ENCODE peak calls at places on chromosomes 13 and 19, in nine cellular contexts. B is GM10248; Q is NCI-H1417; L is NCI-H1092; U is GM04504; I is activated CD8-positive, alpha-beta T cell treated with anti-CD3 and anti-CD28 coated beads for 36 hours; O is activated CD4-positive, alpha-beta T cell treated with anti-CD3 and anti-CD28 coated beads, Interleukin-2, amount 50 U/mL, for 48 hours; S is cardiac muscle cell; R is NCI-H1694 treated with DMSO at 0.1 percent for 48 hours. T is an unnamed sample.

GRCh38 chr13:59409211-59409610 is 754.5 kb downstream of the DIAPH3 start:
- DNase-seq in S (no peak), O (no peak), Q (no peak), U (no peak), R (peak; percentile 23), I (no peak), B (no peak), L (peak; percentile 81), T (peak; percentile 45)

GRCh38 chr13:44109986-44110640 is 230.4 kb downstream of the LACC1 start:
- DNase-seq in S (no peak), R (no peak), O (no peak), B (no peak), L (no peak), U (no peak), Q (no peak), I (no peak), T (no peak)

GRCh38 chr19:11007376-11007775 is 46.5 kb downstream of the SMARCA4 start:
- DNase-seq in I (no peak), O (no peak), S (no peak), L (no peak), U (no peak), B (no peak), Q (no peak), R (no peak), T (no peak)

GRCh38 chr13:100597253-100597652 is 8.7 kb upstream of the GGACT start:
- DNase-seq in O (no peak), B (no peak), I (no peak), Q (no peak), S (no peak), R (no peak), L (no peak), U (no peak), T (no peak)

GRCh38 chr19:55370305-55370988 is at the start of gene IL11:
- DNase-seq in L (no peak), S (no peak), R (no peak), U (no peak), Q (no peak), O (no peak), B (no peak), I (no peak), T (peak; percentile 44)

GRCh38 chr13:70623260-70623659 is 515.0 kb upstream of the KLHL1 start:
- DNase-seq in B (no peak), O (no peak), L (no peak), Q (no peak), R (peak; percentile 12), S (no peak), U (no peak), I (no peak), T (peak; percentile 2)

GRCh38 chr13:92251815-92252214 is 853.4 kb downstream of the GPC5 start:
- DNase-seq in U (no peak), B (no peak), R (no peak), S (no peak), L (no peak), Q (no peak), I (no peak), O (no peak), T (no peak)

GRCh38 chr13:103839460-103839859 is 773.2 kb upstream of the SLC10A2 start:
- DNase-seq in S (no peak), L (no peak), B (no peak), I (no peak), Q (peak; percentile 71), U (no peak), O (no peak), R (peak; percentile 98), T (no peak)

GRCh38 chr13:42876810-42877550 is 95.6 kb downstream of the FAM216B start:
- DNase-seq in Q (no peak), U (no peak), I (no peak), S (no peak), R (no peak), O (no peak), L (no peak), B (no peak), T (no peak)

GRCh38 chr19:39133431-39134270 is 8.1 kb downstream of the PAK4 start:
- DNase-seq in I (no peak), Q (no peak), O (no peak), B (no peak), U (no peak), S (peak; percentile 39), R (no peak), L (no peak), T (peak; percentile 54)

GRCh38 chr19:12800873-12801465 is 631 bp downstream of the PRDX2 start:
- DNase-seq in I (peak; percentile 43), U (no peak), O (peak; percentile 50), S (peak; percentile 60), L (no peak), B (no peak), Q (peak; percentile 83), R (no peak), T (peak; percentile 70)

GRCh38 chr13:39016789-39017188 is 21.1 kb downstream of the PROSER1 start:
- DNase-seq in O (no peak), U (no peak), I (peak; percentile 50), Q (no peak), L (no peak), R (peak; percentile 27), B (peak; percentile 44), S (peak; percentile 21), T (peak; percentile 68)